ENCODE peak calls at places on chromosomes 3 and 15, in seven cellular contexts. T, K, Z, V, W, C and U are unnamed samples.

GRCh38 chr15:73522011-73522410 is 79.0 kb downstream of the REC114 start:
- DNase-seq in T (no peak), K (no peak), Z (no peak), V (no peak), W (no peak), C (no peak), U (no peak)

GRCh38 chr3:51581529-51581928 is 43.0 kb downstream of the RAD54L2 start:
- DNase-seq in T (no peak), K (no peak), Z (no peak), V (no peak), W (no peak), C (no peak), U (peak)

GRCh38 chr15:47718474-47719440 is 1.5 kb downstream of the SEMA6D start:
- DNase-seq in T (no peak), K (no peak), Z (no peak), V (peak), W (peak), C (no peak), U (peak)

GRCh38 chr3:38354588-38355344 is 8.2 kb downstream of the XYLB start:
- DNase-seq in T (no peak), K (peak), Z (no peak), V (peak), W (no peak), C (peak), U (no peak)

GRCh38 chr3:141305436-141305835 is 62.9 kb upstream of the ZBTB38 start:
- DNase-seq in T (no peak), K (no peak), Z (no peak), V (peak), W (peak), C (no peak), U (no peak)

GRCh38 chr3:28326458-28326926 is 22.0 kb upstream of the ZCWPW2 start:
- DNase-seq in T (no peak), K (no peak), Z (no peak), V (peak), W (no peak), C (peak), U (no peak)

GRCh38 chr3:190718097-190718496 is 144.4 kb downstream of the GMNC start:
- DNase-seq in T (no peak), K (no peak), Z (no peak), V (no peak), W (no peak), C (no peak), U (no peak)

GRCh38 chr3:185351371-185351770 is 11.6 kb upstream of the MAP3K13 start:
- DNase-seq in T (no peak), K (no peak), Z (no peak), V (peak), W (no peak), C (no peak), U (no peak)

GRCh38 chr15:52523192-52523591 is 5.5 kb downstream of the MYO5A start:
- DNase-seq in T (no peak), K (peak), Z (no peak), V (peak), W (no peak), C (no peak), U (no peak)

GRCh38 chr3:15007681-15008141 is 57.4 kb downstream of the MRPS25 start:
- DNase-seq in T (no peak), K (peak), Z (no peak), V (peak), W (no peak), C (no peak), U (no peak)

GRCh38 chr3:194489736-194490612 is 3.2 kb upstream of the ATP13A3 start:
- DNase-seq in T (no peak), K (no peak), Z (no peak), V (no peak), W (no peak), C (no peak), U (no peak)

GRCh38 chr3:42492508-42493080 is 9.8 kb upstream of the VIPR1 start:
- DNase-seq in T (no peak), K (no peak), Z (no peak), V (no peak), W (no peak), C (no peak), U (peak)

GRCh38 chr3:50378024-50378423 is 18.7 kb upstream of the TMEM115 start:
- DNase-seq in T (no peak), K (no peak), Z (no peak), V (no peak), W (no peak), C (no peak), U (no peak)

GRCh38 chr15:94247789-94248638 is 16.7 kb downstream of the MCTP2 start:
- DNase-seq in T (no peak), K (no peak), Z (no peak), V (no peak), W (no peak), C (no peak), U (no peak)

GRCh38 chr3:30400924-30401323 is 205.5 kb upstream of the TGFBR2 start:
- DNase-seq in T (no peak), K (no peak), Z (no peak), V (peak), W (no peak), C (no peak), U (no peak)

GRCh38 chr3:24830230-24831152 is 335.8 kb upstream of the THRB start:
- DNase-seq in T (no peak), K (no peak), Z (no peak), V (no peak), W (peak), C (no peak), U (no peak)

GRCh38 chr15:66768984-66769383 is 66.9 kb downstream of the SMAD6 start:
- DNase-seq in T (no peak), K (no peak), Z (no peak), V (no peak), W (no peak), C (no peak), U (no peak)

GRCh38 chr15:75639191-75639708 is 774 bp downstream of the IMP3 start:
- DNase-seq in T (no peak), K (no peak), Z (no peak), V (no peak), W (no peak), C (no peak), U (no peak)

GRCh38 chr15:67097893-67098740 is 32.7 kb downstream of the SMAD3 start:
- DNase-seq in T (peak), K (peak), Z (no peak), V (peak), W (no peak), C (peak), U (no peak)

GRCh38 chr3:170740726-170741591 is 129.0 kb downstream of the RPL22L1 start:
- DNase-seq in T (peak), K (no peak), Z (no peak), V (peak), W (no peak), C (no peak), U (no peak)

GRCh38 chr3:160278210-160278609 is 53.0 kb downstream of the C3orf80 start:
- DNase-seq in T (no peak), K (no peak), Z (no peak), V (no peak), W (no peak), C (no peak), U (no peak)

GRCh38 chr3:15769256-15769915 is 28.4 kb downstream of the ANKRD28 start:
- DNase-seq in T (no peak), K (no peak), Z (no peak), V (peak), W (no peak), C (no peak), U (no peak)

GRCh38 chr3:66039590-66039887 is 821 bp upstream of the MAGI1 start:
- DNase-seq in T (peak), K (no peak), Z (no peak), V (no peak), W (peak), C (no peak), U (peak)

GRCh38 chr3:24201301-24201700 is 256.2 kb downstream of the NR1D2 start:
- DNase-seq in T (no peak), K (no peak), Z (no peak), V (no peak), W (no peak), C (no peak), U (no peak)

GRCh38 chr3:135456182-135456790 is 509.2 kb upstream of the PPP2R3A start:
- DNase-seq in T (no peak), K (no peak), Z (no peak), V (no peak), W (peak), C (no peak), U (no peak)

GRCh38 chr15:59191855-59192237 is 14.8 kb upstream of the LDHAL6B start:
- DNase-seq in T (no peak), K (peak), Z (no peak), V (peak), W (no peak), C (no peak), U (no peak)

GRCh38 chr3:126475411-126476114 is at the start of gene ZXDC:
- DNase-seq in T (peak), K (peak), Z (peak), V (peak), W (peak), C (peak), U (peak)
- H3K4me3 ChIP-seq in T (peak), K (peak), Z (peak), V (peak), W (peak), C (peak), U (peak)

DNA sequence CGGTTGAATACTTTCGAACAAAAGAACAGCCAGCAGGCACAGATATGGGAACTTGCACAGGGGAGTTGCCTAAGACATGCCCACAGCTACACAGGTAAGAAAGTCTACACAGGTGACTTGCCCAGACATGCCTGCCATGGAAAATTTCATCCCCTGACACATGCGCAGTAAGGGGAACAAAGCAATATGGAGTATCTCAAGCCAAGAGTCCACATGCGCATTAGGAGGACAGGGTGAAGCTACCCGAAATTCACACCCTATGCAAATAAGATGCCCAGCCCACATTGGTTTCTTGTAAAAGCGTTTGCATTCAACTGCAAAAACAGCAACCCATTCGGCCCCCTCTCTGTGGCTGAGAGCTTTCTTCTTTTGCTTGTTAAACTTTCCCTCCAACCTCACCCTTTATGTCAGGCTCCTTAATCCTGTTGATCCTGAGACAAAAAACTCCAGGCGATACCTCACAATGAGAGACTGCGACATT is 49.2 kb upstream of the TRPM1 start:
- DNase-seq in T (no peak), K (no peak), Z (no peak), V (no peak), W (peak), C (no peak), U (peak)
- H3K4me3 ChIP-seq in T (no peak), K (no peak), Z (no peak), V (no peak), W (no peak), C (no peak), U (no peak)

GRCh38 chr3:152377184-152377570 is 108.4 kb downstream of the MBNL1 start:
- DNase-seq in T (no peak), K (no peak), Z (no peak), V (no peak), W (no peak), C (no peak), U (no peak)

GRCh38 chr3:152374260-152374990 is 105.7 kb downstream of the MBNL1 start:
- DNase-seq in T (no peak), K (no peak), Z (no peak), V (no peak), W (no peak), C (no peak), U (no peak)

GRCh38 chr3:152379415-152380042 is 110.8 kb downstream of the MBNL1 start:
- DNase-seq in T (no peak), K (no peak), Z (no peak), V (no peak), W (no peak), C (no peak), U (no peak)

GRCh38 chr3:152375546-152375945 is 106.8 kb downstream of the MBNL1 start:
- DNase-seq in T (no peak), K (no peak), Z (no peak), V (no peak), W (no peak), C (no peak), U (no peak)

GRCh38 chr3:152376351-152377183 is 107.8 kb downstream of the MBNL1 start:
- DNase-seq in T (no peak), K (peak), Z (no peak), V (peak), W (no peak), C (no peak), U (no peak)
- H3K4me3 ChIP-seq in T (no peak), K (no peak), Z (no peak), V (no peak), W (no peak), C (no peak), U (no peak)

GRCh38 chr3:155370198-155370597 is 76.7 kb upstream of the STRIT1 start:
- DNase-seq in T (peak), K (no peak), Z (no peak), V (no peak), W (no peak), C (no peak), U (no peak)
- H3K4me3 ChIP-seq in T (no peak), K (no peak), Z (no peak), V (no peak), W (no peak), C (no peak), U (no peak)